ENCODE peak calls at places on chromosomes 13 and 19, in seven cellular contexts. P is thoracic aorta; F is hepatocyte; I is endodermal cell; L is left lung; S is body of pancreas; M is CD8-positive, alpha-beta T cell. H is an unnamed sample. For H3K4me1, the result is how much of the 10 kb centered on the place peaks cover.

GRCh38 chr13:112991611-112992010 is 22.6 kb downstream of the MCF2L start:
- DNase-seq in P (no peak), F (no peak), I (no peak), L (peak), S (no peak), M (no peak), H (no peak)

GRCh38 chr13:36158606-36159005 is 27.4 kb upstream of the DCLK1 start:
- DNase-seq in P (no peak), F (no peak), I (no peak), L (no peak), S (no peak), M (no peak), H (no peak)

GRCh38 chr13:79171131-79172061 is 234.7 kb downstream of the RBM26 start:
- DNase-seq in P (no peak), F (no peak), I (peak), L (no peak), S (no peak), M (no peak), H (no peak)

GRCh38 chr13:106373304-106373988 is 162.0 kb downstream of the EFNB2 start:
- DNase-seq in P (no peak), F (no peak), I (no peak), L (no peak), S (no peak), M (no peak), H (no peak)

GRCh38 chr19:13050274-13050673 is 52.4 kb downstream of the LYL1 start:
- DNase-seq in P (no peak), F (no peak), I (no peak), L (no peak), S (no peak), M (no peak), H (no peak)

GRCh38 chr19:55289117-55289796 is 5.5 kb downstream of the BRSK1 start:
- DNase-seq in P (no peak), F (no peak), I (no peak), L (no peak), S (no peak), M (no peak), H (no peak)

GRCh38 chr19:14147797-14148605 is 11.6 kb upstream of the ASF1B start:
- DNase-seq in P (no peak), F (peak), I (peak), L (peak), S (peak), M (peak), H (peak)

GRCh38 chr13:92838786-92839185 is 387.8 kb upstream of the GPC6 start:
- DNase-seq in P (no peak), F (no peak), I (no peak), L (no peak), S (no peak), M (no peak), H (no peak)

GRCh38 chr13:43783820-43784219 is 3.0 kb downstream of the ENOX1 start:
- DNase-seq in P (no peak), F (peak), I (no peak), L (no peak), S (no peak), M (no peak), H (no peak)

GRCh38 chr13:73428137-73428536 is 369.3 kb downstream of the KLF5 start:
- DNase-seq in P (no peak), F (peak), I (no peak), L (no peak), S (no peak), M (no peak), H (no peak)

GRCh38 chr19:23286477-23286876 is 36.3 kb upstream of the ZNF724 start:
- DNase-seq in P (no peak), F (no peak), I (peak), L (no peak), S (no peak), M (no peak), H (peak)

GRCh38 chr19:51531349-51532315 is at the start of gene SIGLEC6:
- DNase-seq in P (no peak), F (no peak), I (peak), L (peak), S (no peak), M (no peak), H (peak)

GRCh38 chr13:47426126-47426849 is 529.4 kb upstream of the HTR2A start:
- DNase-seq in P (no peak), F (no peak), I (no peak), L (no peak), S (no peak), M (no peak), H (no peak)

GRCh38 chr13:95338905-95339304 is 37.7 kb upstream of the ABCC4 start:
- DNase-seq in P (no peak), F (no peak), I (no peak), L (no peak), S (no peak), M (no peak), H (no peak)

GRCh38 chr19:11251217-11251616 is 11.1 kb downstream of the DOCK6 start:
- DNase-seq in P (no peak), F (no peak), I (no peak), L (no peak), S (no peak), M (no peak), H (no peak)

GRCh38 chr13:39226359-39226758 is 188.1 kb downstream of the NHLRC3 start:
- DNase-seq in P (no peak), F (no peak), I (no peak), L (no peak), S (no peak), M (no peak), H (no peak)

GRCh38 chr19:11164879-11165406 is 9.4 kb upstream of the SPC24 start:
- DNase-seq in P (no peak), F (peak), I (no peak), L (no peak), S (peak), M (no peak), H (no peak)

GRCh38 chr19:12314553-12314952 is 18.9 kb downstream of the ZNF563 start:
- DNase-seq in P (no peak), F (peak), I (no peak), L (no peak), S (peak), M (no peak), H (no peak)

GRCh38 chr13:88701551-88701950 is 1030.4 kb downstream of the SLITRK5 start:
- DNase-seq in P (no peak), F (no peak), I (no peak), L (no peak), S (no peak), M (no peak), H (no peak)

GRCh38 chr19:17605761-17606745 is 50.6 kb downstream of the COLGALT1 start:
- DNase-seq in P (peak), F (peak), I (peak), L (peak), S (peak), M (peak), H (peak)

GRCh38 chr13:41621716-41622508 is 164.6 kb downstream of the RGCC start:
- DNase-seq in P (no peak), F (no peak), I (no peak), L (no peak), S (no peak), M (no peak), H (peak)

GRCh38 chr13:80109313-80109712 is 231.6 kb downstream of the SPRY2 start:
- DNase-seq in P (no peak), F (no peak), I (no peak), L (no peak), S (no peak), M (no peak), H (no peak)

GRCh38 chr19:58183822-58184215 is 958 bp downstream of the ZNF274 start:
- DNase-seq in P (no peak), F (no peak), I (no peak), L (no peak), S (no peak), M (no peak), H (no peak)

GRCh38 chr19:18915639-18916038 is 3.5 kb downstream of the COPE start:
- DNase-seq in P (no peak), F (no peak), I (peak), L (no peak), S (peak), M (no peak), H (peak)

GRCh38 chr19:41294393-41294792 is 15.6 kb upstream of the CCDC97 start:
- DNase-seq in P (no peak), F (no peak), I (no peak), L (no peak), S (no peak), M (no peak), H (no peak)

GRCh38 chr19:41298327-41298964 is 11.5 kb upstream of the CCDC97 start:
- DNase-seq in P (no peak), F (peak), I (no peak), L (peak), S (peak), M (no peak), H (no peak)

GRCh38 chr19:41295506-41295905 is 14.5 kb upstream of the CCDC97 start:
- DNase-seq in P (no peak), F (peak), I (no peak), L (no peak), S (no peak), M (no peak), H (peak)

GRCh38 chr19:41297628-41298326 is 12.2 kb upstream of the CCDC97 start:
- DNase-seq in P (no peak), F (no peak), I (no peak), L (no peak), S (no peak), M (no peak), H (no peak)

DNA sequence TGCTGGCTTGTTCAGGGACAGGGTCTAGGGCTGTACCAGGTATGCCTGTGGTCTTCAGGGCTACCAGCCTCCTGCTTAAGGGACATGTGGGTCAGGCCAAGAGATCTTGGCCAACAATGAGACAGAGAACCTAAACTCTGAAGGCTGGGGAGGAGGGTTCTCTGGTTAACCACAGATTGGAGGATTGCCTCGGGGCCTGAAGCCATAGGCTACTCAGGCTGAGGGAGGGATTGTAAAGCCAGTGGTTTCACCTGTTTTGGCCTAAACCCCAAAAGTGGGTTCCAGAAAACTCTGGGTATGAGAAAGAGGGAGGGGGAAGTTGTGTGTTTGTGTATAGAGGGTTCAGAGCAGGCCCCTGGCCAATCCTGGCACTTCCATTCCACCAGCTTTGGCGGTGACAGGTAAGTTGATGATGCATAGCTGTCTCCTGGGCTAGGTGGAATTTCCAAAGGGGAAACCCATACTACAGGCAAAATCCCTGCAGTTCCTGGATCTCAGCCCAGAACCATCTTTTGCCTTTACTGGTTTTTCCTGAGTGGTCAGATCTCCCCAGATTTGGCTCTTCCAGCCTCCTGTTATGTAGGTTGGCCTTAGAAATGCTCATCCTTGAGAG is 13.5 kb upstream of the CCDC97 start:
- DNase-seq in P (no peak), F (no peak), I (no peak), L (no peak), S (no peak), M (no peak), H (no peak)
- H3K4me1 ChIP-seq in P (under half), F (under half), I (under half), L (half or more), S (under half), M (half or more), H (under half)

GRCh38 chr13:48646791-48647190 is 6.9 kb upstream of the CYSLTR2 start:
- DNase-seq in P (no peak), F (no peak), I (no peak), L (peak), S (peak), M (no peak), H (no peak)

GRCh38 chr13:48645845-48646244 is 7.9 kb upstream of the CYSLTR2 start:
- DNase-seq in P (no peak), F (no peak), I (peak), L (no peak), S (no peak), M (no peak), H (no peak)

GRCh38 chr13:48648446-48648845 is 5.3 kb upstream of the CYSLTR2 start:
- DNase-seq in P (no peak), F (no peak), I (no peak), L (no peak), S (no peak), M (no peak), H (no peak)

GRCh38 chr13:48644951-48645350 is 8.8 kb upstream of the CYSLTR2 start:
- DNase-seq in P (no peak), F (no peak), I (no peak), L (no peak), S (no peak), M (no peak), H (no peak)

GRCh38 chr13:48647625-48648024 is 6.1 kb upstream of the CYSLTR2 start:
- DNase-seq in P (no peak), F (no peak), I (peak), L (no peak), S (peak), M (no peak), H (peak)
- TF ChIP-seq CTCF in P (no peak), F (no peak), I (peak), L (no peak), S (peak), M (no peak), H (peak)

GRCh38 chr19:4473708-4474503 is 1.8 kb downstream of the HDGFL2 start:
- DNase-seq in P (no peak), F (no peak), I (peak), L (no peak), S (no peak), M (no peak), H (no peak)
- H3K4me3 ChIP-seq in P (peak), F (peak), I (peak), L (peak), S (no peak), M (no peak), H (no peak)

DNA sequence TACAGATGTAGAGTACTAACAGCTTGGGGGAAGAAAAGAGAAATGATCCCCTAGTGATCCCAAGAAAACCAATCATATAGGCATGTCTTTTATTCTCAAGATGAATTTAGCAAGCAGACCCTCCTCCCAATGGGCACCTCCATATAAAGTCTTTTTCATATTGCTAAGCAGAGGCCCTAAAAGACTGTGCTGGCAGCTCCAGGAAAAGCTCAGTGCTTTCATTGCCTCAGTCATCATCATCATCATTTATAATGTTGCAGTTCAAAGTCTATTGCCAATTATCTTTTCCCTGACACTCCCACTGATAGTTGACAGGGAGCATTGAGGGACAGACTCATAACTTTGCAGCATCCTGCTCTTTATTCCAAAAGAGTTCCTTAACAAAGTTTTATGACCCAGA is 13.0 kb downstream of the GPR183 start:
- DNase-seq in P (no peak), F (no peak), I (no peak), L (no peak), S (no peak), M (no peak), H (no peak)
- H3K4me1 ChIP-seq in P (under half), F (under half), I (under half), L (half or more), S (under half), M (half or more), H (under half)

GRCh38 chr13:94169783-94170513 is 309.5 kb downstream of the DCT start:
- DNase-seq in P (peak), F (no peak), I (peak), L (peak), S (no peak), M (no peak), H (no peak)

GRCh38 chr13:94174009-94174408 is 305.5 kb downstream of the DCT start:
- DNase-seq in P (no peak), F (no peak), I (no peak), L (no peak), S (no peak), M (no peak), H (no peak)

GRCh38 chr13:94176576-94176975 is 302.9 kb downstream of the DCT start:
- DNase-seq in P (no peak), F (no peak), I (no peak), L (no peak), S (no peak), M (no peak), H (no peak)

GRCh38 chr13:94175076-94175475 is 304.4 kb downstream of the DCT start:
- DNase-seq in P (no peak), F (no peak), I (no peak), L (no peak), S (no peak), M (no peak), H (no peak)

DNA sequence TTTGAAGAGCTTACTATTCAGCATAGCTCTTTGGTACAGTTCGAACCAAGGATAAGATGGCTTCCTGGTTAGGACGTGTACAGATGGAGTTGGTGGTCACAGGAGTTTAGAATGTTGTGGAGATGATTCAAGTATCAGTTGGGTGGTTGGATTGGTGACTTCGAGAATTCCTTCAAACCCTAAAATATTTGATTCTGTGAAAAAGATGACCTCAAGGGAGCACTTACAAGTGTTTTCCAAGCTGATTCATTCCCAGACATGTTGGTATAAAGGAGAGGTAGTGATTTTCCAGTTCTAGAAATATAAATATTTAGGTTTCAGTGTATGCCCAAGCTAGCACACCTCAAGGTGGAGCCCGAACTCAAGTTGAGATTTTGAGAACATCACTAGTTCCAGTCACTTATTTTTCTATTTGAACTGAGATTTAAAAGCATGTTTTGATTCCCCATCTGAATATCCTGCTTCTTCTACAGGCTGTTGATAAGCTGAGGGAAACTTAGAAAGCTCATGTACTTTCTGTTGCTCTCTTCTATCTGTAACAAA is 306.1 kb downstream of the DCT start:
- DNase-seq in P (no peak), F (no peak), I (no peak), L (no peak), S (no peak), M (no peak), H (no peak)
- TF ChIP-seq CTCF in P (no peak), F (no peak), I (no peak), L (no peak), S (no peak), M (no peak), H (no peak)

GRCh38 chr19:33241091-33241529 is 15.5 kb upstream of the SLC7A10 start:
- DNase-seq in P (no peak), F (peak), I (no peak), L (peak), S (no peak), M (no peak), H (peak)
- H3K4me3 ChIP-seq in P (no peak), F (no peak), I (no peak), L (no peak), S (no peak), M (no peak), H (no peak)

GRCh38 chr13:27160657-27161174 is 10.9 kb downstream of the USP12 start:
- DNase-seq in P (no peak), F (no peak), I (no peak), L (no peak), S (no peak), M (no peak), H (no peak)

GRCh38 chr13:27158335-27158734 is 13.3 kb downstream of the USP12 start:
- DNase-seq in P (no peak), F (no peak), I (no peak), L (no peak), S (no peak), M (no peak), H (no peak)

GRCh38 chr13:27159806-27160563 is 11.6 kb downstream of the USP12 start:
- DNase-seq in P (no peak), F (no peak), I (no peak), L (no peak), S (no peak), M (no peak), H (no peak)

GRCh38 chr13:27161980-27162379 is 9.6 kb downstream of the USP12 start:
- DNase-seq in P (no peak), F (no peak), I (no peak), L (no peak), S (no peak), M (no peak), H (no peak)

GRCh38 chr13:27161423-27161822 is 10.2 kb downstream of the USP12 start:
- DNase-seq in P (no peak), F (no peak), I (no peak), L (no peak), S (no peak), M (no peak), H (no peak)
- H3K4me1 ChIP-seq in P (half or more), F (under half), I (under half), L (under half), S (under half), M (under half), H (under half)

GRCh38 chr13:31793246-31793645 is 53.9 kb downstream of the RXFP2 start:
- DNase-seq in P (no peak), F (no peak), I (no peak), L (no peak), S (no peak), M (no peak), H (no peak)
- TF ChIP-seq CTCF in P (no peak), F (no peak), I (no peak), L (no peak), S (no peak), M (no peak), H (no peak)

DNA sequence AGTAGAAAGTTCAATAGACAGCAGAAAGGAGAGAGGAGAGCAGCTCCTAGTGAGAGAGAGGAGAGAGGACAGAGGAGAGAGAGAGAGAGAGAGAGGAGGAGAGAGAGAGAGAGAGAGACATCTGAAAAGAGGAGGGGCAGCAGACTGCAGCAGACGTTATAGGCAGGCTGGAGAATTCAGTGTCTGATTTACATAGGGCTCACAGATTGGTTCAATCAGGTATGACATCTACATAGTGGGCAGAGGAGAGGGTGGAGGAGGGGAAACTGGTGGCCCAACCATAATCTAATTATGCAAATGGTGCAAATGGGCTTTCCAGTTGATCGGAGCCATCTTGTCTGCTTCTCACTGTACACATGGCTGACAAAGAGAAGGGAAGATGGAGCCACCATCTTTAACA is 221.3 kb upstream of the TRPC4 start:
- DNase-seq in P (no peak), F (no peak), I (no peak), L (no peak), S (no peak), M (no peak), H (no peak)
- H3K4me3 ChIP-seq in P (no peak), F (no peak), I (no peak), L (no peak), S (no peak), M (no peak), H (no peak)